ENCODE peak calls at places on chromosomes 1 and 21, in seven cellular contexts. D is psoas muscle, U is upper lobe of left lung, I is upper lobe of right lung, Z is transverse colon, M is GM23248, E is lower lobe of right lung. X is an unnamed sample. For H3K4me1 and H3K27me3, the result is how much of the 10 kb centered on the place peaks cover.

GRCh38 chr1:162019006-162019405 is 4.7 kb downstream of the OLFML2B start:
- DNase-seq in I (no peak), M (peak), U (no peak), D (no peak), Z (no peak), E (no peak), X (no peak)

GRCh38 chr1:25683731-25684130 is 67.1 kb downstream of the MAN1C1 start:
- DNase-seq in M (peak), D (no peak), U (no peak), I (no peak), Z (no peak), E (no peak), X (no peak)

GRCh38 chr1:113808450-113809195 is 3.7 kb downstream of the RSBN1 start:
- DNase-seq in U (no peak), I (no peak), Z (peak), M (peak), D (no peak), E (no peak), X (no peak)

GRCh38 chr1:109821831-109822745 is 58.4 kb upstream of the EPS8L3 start:
- DNase-seq in Z (no peak), E (peak), D (peak), I (no peak), U (peak), M (peak), X (peak)

GRCh38 chr1:200907611-200908097 is 13.0 kb downstream of the INAVA start:
- DNase-seq in E (no peak), M (peak), I (no peak), D (no peak), Z (no peak), U (no peak), X (no peak)

GRCh38 chr1:182200025-182200814 is 138.7 kb upstream of the ZNF648 start:
- DNase-seq in Z (no peak), E (no peak), M (no peak), I (no peak), D (no peak), U (no peak), X (no peak)

GRCh38 chr1:184254849-184255248 is 132.0 kb upstream of the C1orf21 start:
- DNase-seq in U (no peak), Z (no peak), D (no peak), I (no peak), E (no peak), M (no peak), X (no peak)

GRCh38 chr1:63973005-63973419 is 199.2 kb downstream of the ROR1 start:
- DNase-seq in U (no peak), I (no peak), M (no peak), Z (no peak), D (no peak), E (no peak), X (no peak)

GRCh38 chr1:2044510-2045319 is 5.5 kb upstream of the PRKCZ start:
- DNase-seq in U (peak), M (peak), I (peak), Z (peak), D (peak), E (peak), X (no peak)

GRCh38 chr1:111990026-111990877 is 784 bp upstream of the KCND3 start:
- DNase-seq in D (peak), M (peak), Z (peak), I (peak), U (peak), E (peak), X (no peak)

GRCh38 chr1:7526867-7527732 is 244.0 kb upstream of the VAMP3 start:
- DNase-seq in I (no peak), M (peak), E (peak), U (no peak), Z (no peak), D (no peak), X (no peak)

GRCh38 chr1:113178522-113178921 is 105.5 kb downstream of the LRIG2 start:
- DNase-seq in Z (no peak), M (no peak), D (no peak), E (no peak), I (no peak), U (no peak), X (no peak)

GRCh38 chr1:183844806-183845205 is 39.9 kb downstream of the RGL1 start:
- DNase-seq in I (no peak), D (no peak), Z (no peak), E (no peak), M (no peak), U (no peak), X (no peak)

GRCh38 chr1:4977701-4978100 is 323.3 kb downstream of the AJAP1 start:
- DNase-seq in U (no peak), D (no peak), E (no peak), I (no peak), M (no peak), Z (no peak), X (no peak)

GRCh38 chr1:227898502-227899140 is 49.1 kb downstream of the WNT9A start:
- DNase-seq in E (peak), U (peak), M (no peak), D (no peak), I (peak), Z (peak), X (no peak)

GRCh38 chr1:63915121-63915520 is 141.3 kb downstream of the ROR1 start:
- DNase-seq in I (no peak), D (no peak), U (no peak), Z (no peak), E (no peak), M (peak), X (no peak)

GRCh38 chr1:147509786-147510360 is 31.4 kb upstream of the BCL9 start:
- DNase-seq in E (no peak), D (no peak), M (no peak), U (no peak), I (no peak), Z (no peak), X (no peak)

GRCh38 chr1:119080586-119080985 is 59.9 kb downstream of the WARS2 start:
- DNase-seq in Z (no peak), E (no peak), M (peak), U (no peak), D (peak), I (no peak), X (no peak)

GRCh38 chr1:206430031-206430983 is 40.0 kb upstream of the IKBKE start:
- DNase-seq in M (peak), I (no peak), D (no peak), U (no peak), Z (no peak), E (no peak), X (no peak)

GRCh38 chr1:204493882-204494280 is 724 bp downstream of the PIK3C2B start:
- DNase-seq in D (peak), Z (peak), E (peak), U (peak), I (peak), M (peak), X (no peak)

GRCh38 chr1:227225715-227226346 is 92.5 kb downstream of the CDC42BPA start:
- DNase-seq in U (no peak), Z (no peak), D (no peak), I (no peak), M (peak), E (no peak), X (no peak)

GRCh38 chr1:17319561-17320350 is 11.8 kb downstream of the PADI4 start:
- DNase-seq in I (no peak), E (no peak), U (no peak), Z (no peak), M (no peak), D (no peak), X (no peak)

GRCh38 chr1:168164771-168165170 is 14.0 kb upstream of the TIPRL start:
- DNase-seq in E (no peak), M (peak), I (no peak), Z (no peak), D (no peak), U (no peak), X (no peak)

GRCh38 chr1:203322480-203323179 is 17.3 kb downstream of the BTG2 start:
- DNase-seq in E (no peak), I (no peak), Z (peak), D (no peak), U (peak), M (no peak), X (no peak)
- H3K4me1 ChIP-seq in E (half or more), I (half or more), Z (half or more), D (under half), U (half or more), M (under half), X (half or more)

GRCh38 chr21:28072601-28073000 is 920.1 kb downstream of the LTN1 start:
- DNase-seq in E (no peak), U (no peak), I (no peak), D (no peak), Z (no peak), M (no peak), X (no peak)

GRCh38 chr21:28067015-28067414 is 925.7 kb downstream of the LTN1 start:
- DNase-seq in Z (no peak), D (no peak), U (no peak), E (no peak), M (no peak), I (no peak), X (no peak)

GRCh38 chr21:28066051-28066450 is 926.6 kb downstream of the LTN1 start:
- DNase-seq in I (no peak), D (no peak), U (no peak), E (no peak), M (peak), Z (no peak), X (no peak)

GRCh38 chr21:28069446-28069845 is 923.2 kb downstream of the LTN1 start:
- DNase-seq in I (no peak), Z (no peak), E (no peak), U (no peak), M (peak), D (no peak), X (no peak)

DNA sequence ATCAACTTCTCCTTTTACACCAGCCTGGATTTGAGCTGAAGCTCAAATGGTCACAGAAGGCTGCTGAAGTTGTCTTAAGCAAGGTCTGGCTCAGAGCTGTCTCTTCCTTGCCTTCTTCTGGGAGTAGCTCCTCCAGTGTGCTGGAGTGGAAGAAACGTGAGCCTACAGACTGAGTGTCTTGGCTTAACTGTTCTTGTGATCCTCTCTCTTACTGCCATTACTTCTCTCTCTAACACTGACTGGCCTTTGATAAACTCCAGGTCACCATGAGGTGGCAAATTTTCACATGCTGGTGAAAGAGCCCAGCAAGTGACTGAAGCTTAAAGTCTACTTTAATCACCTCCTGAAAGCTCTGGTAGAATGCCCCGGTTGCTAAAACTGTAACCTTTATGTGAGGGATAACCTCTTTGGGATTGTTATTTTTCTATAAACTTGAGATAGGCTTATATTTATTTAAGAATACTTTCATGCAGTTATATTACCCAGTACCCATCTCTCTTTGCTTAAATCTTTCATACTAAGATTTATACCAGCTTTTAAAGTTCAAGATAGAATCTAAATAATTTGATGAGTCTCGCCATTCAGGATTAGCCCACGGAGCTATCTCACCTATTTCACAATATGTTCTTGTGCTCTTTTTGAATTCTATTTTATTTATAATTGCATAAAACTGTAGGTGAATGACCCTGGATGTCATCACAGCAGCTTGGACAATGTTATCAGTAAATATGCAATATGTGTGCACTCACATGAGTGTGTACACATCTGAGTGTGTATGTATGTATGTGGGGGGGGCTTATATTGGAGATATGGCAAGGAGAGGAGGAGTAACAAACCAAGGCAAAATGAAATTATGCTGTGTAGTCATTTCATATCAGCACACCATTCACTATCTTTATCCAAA is 924.0 kb downstream of the LTN1 start:
- DNase-seq in Z (no peak), I (no peak), U (no peak), E (no peak), D (no peak), M (no peak), X (no peak)
- H3K27ac ChIP-seq in Z (no peak), I (no peak), U (no peak), E (no peak), D (peak), M (no peak), X (no peak)

GRCh38 chr1:156897078-156897825 is 3.7 kb downstream of the PEAR1 start:
- DNase-seq in M (peak), E (no peak), Z (no peak), U (no peak), I (no peak), D (no peak), X (no peak)

GRCh38 chr1:156898151-156898550 is 4.6 kb downstream of the PEAR1 start:
- DNase-seq in E (peak), U (no peak), I (no peak), M (no peak), Z (no peak), D (peak), X (no peak)

GRCh38 chr1:156895927-156896326 is 2.4 kb downstream of the PEAR1 start:
- DNase-seq in D (no peak), U (no peak), M (no peak), I (no peak), E (peak), Z (no peak), X (no peak)

GRCh38 chr1:156895408-156895874 is 1.9 kb downstream of the PEAR1 start:
- DNase-seq in E (no peak), I (no peak), Z (no peak), D (no peak), U (no peak), M (no peak), X (no peak)

GRCh38 chr1:156896490-156897033 is 3.0 kb downstream of the PEAR1 start:
- DNase-seq in E (peak), I (no peak), U (no peak), M (peak), D (no peak), Z (no peak), X (no peak)
- H3K27me3 ChIP-seq in E (under half), I (under half), U (under half), M (under half), D (under half), Z (under half), X (under half)

DNA sequence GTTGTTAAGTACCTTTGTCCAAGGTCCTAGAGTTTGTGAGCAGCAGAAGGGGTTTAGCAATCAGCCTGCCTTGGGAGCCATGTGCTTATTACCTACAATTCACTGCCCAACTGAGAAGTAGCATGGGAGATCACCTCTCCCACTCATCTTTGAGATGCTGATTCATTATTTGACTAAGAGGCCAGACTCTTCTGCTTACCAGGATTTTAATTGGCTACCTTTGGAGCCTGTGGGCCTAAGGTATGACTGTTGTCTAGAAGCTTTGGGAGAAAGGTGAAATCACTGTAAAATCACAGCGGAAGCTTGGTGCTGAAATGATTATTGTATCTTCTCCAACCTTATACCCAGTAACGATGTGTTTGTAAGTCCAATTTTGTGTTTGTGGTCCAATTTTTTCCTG is 213.4 kb downstream of the ST6GALNAC3 start:
- DNase-seq in D (no peak), U (no peak), Z (no peak), M (no peak), I (no peak), E (no peak), X (no peak)
- H3K4me1 ChIP-seq in D (under half), U (under half), Z (under half), M (under half), I (under half), E (under half), X (under half)

GRCh38 chr1:32338637-32339145 is 2.7 kb upstream of the MARCKSL1 start:
- DNase-seq in E (no peak), U (no peak), M (peak), D (no peak), I (no peak), Z (peak), X (no peak)
- H3K27ac ChIP-seq in E (no peak), U (no peak), M (no peak), D (no peak), I (no peak), Z (peak), X (no peak)

GRCh38 chr1:41394405-41394804 is 33.2 kb downstream of the FOXO6 start:
- DNase-seq in E (no peak), D (no peak), Z (no peak), U (no peak), M (no peak), I (no peak), X (no peak)
- H3K27me3 ChIP-seq in E (under half), D (under half), Z (under half), U (under half), M (under half), I (under half), X (under half)

GRCh38 chr21:37075214-37075770 is 2.2 kb downstream of the TTC3 start:
- DNase-seq in E (no peak), I (no peak), Z (no peak), D (no peak), M (no peak), U (no peak), X (no peak)
- H3K4me1 ChIP-seq in E (under half), I (under half), Z (under half), D (under half), M (under half), U (under half), X (under half)

DNA sequence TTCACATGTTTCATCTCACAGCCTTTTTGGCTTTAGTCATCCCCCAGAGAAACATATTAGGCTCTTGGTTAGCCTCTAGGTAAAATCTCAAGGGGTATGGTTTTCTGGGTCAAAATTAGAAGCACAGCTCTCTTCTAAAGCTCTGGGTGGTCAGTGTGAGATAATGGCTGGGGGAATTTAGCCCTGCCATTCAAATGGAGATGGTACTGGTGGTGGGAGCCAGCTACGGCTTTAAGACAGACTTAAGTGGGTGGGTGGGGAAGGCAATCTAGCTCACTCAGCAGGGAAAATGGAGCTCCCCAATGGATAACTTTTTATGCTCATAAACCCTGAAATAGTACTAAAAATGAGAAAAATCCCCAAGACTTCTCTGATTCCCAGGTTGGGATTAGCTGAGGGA is 5.7 kb downstream of the TEX38 start:
- DNase-seq in M (no peak), E (no peak), U (no peak), D (no peak), I (no peak), Z (no peak), X (no peak)
- H3K27ac ChIP-seq in M (no peak), E (no peak), U (no peak), D (no peak), I (no peak), Z (no peak), X (no peak)